ENCODE peak calls at places on chromosomes 11 and 22, in six cellular contexts. I is IMR-90, B is H9, X is mesenchymal stem cell, L is H1, H is neuronal stem cell. U is an unnamed sample.

GRCh38 chr22:45335854-45336492 is 26.2 kb downstream of the FAM118A start:
- DNase-seq in I (no peak), B (no peak), X (no peak), L (no peak), H (no peak), U (no peak)

GRCh38 chr11:69642549-69642912 is 1.6 kb downstream of the CCND1 start:
- DNase-seq in I (no peak), B (peak; percentile 26), X (no peak), L (no peak), H (no peak), U (no peak)

GRCh38 chr22:50627914-50628542 is at the start of gene ARSA:
- DNase-seq in I (peak; percentile 81), B (peak; percentile 86), X (peak; percentile 86), L (peak; percentile 77), H (peak; percentile 82), U (peak; percentile 77)

GRCh38 chr11:22359295-22359694 is 21.1 kb downstream of the SLC17A6 start:
- DNase-seq in I (no peak), B (no peak), X (no peak), L (no peak), H (no peak), U (no peak)

GRCh38 chr22:39349506-39349966 is 255 bp upstream of the SYNGR1 start:
- DNase-seq in I (no peak), B (no peak), X (peak; percentile 27), L (peak; percentile 70), H (peak; percentile 62), U (no peak)

GRCh38 chr11:69327741-69328191 is 33.8 kb downstream of the MYEOV start:
- DNase-seq in I (no peak), B (peak; percentile 12), X (no peak), L (no peak), H (no peak), U (no peak)

GRCh38 chr11:18611196-18611595 is 11.6 kb downstream of the MISFA start:
- DNase-seq in I (peak; percentile 18), B (no peak), X (no peak), L (no peak), H (no peak), U (peak; percentile 47)

GRCh38 chr22:46198274-46198673 is 47.9 kb downstream of the PPARA start:
- DNase-seq in I (no peak), B (no peak), X (no peak), L (no peak), H (no peak), U (no peak)

GRCh38 chr11:76259299-76259908 is 53.1 kb upstream of the WNT11 start:
- DNase-seq in I (no peak), B (no peak), X (no peak), L (no peak), H (no peak), U (no peak)

GRCh38 chr22:24975813-24976341 is 23.4 kb downstream of the KIAA1671 start:
- DNase-seq in I (no peak), B (no peak), X (peak; percentile 56), L (no peak), H (no peak), U (no peak)

GRCh38 chr11:119320593-119321524 is 3.9 kb upstream of the MCAM start:
- DNase-seq in I (peak; percentile 65), B (peak; percentile 70), X (peak; percentile 82), L (peak; percentile 78), H (no peak), U (no peak)

GRCh38 chr22:17112491-17113042 is 8.6 kb downstream of the TMEM121B start:
- DNase-seq in I (no peak), B (no peak), X (no peak), L (no peak), H (no peak), U (no peak)

GRCh38 chr11:33633251-33634003 is 67.2 kb downstream of the C11orf91 start:
- DNase-seq in I (peak; percentile 72), B (peak; percentile 44), X (peak; percentile 75), L (no peak), H (no peak), U (peak; percentile 98)

GRCh38 chr11:7448126-7448525 is 37.2 kb upstream of the OLFML1 start:
- DNase-seq in I (no peak), B (peak; percentile 62), X (no peak), L (peak; percentile 52), H (no peak), U (no peak)

GRCh38 chr11:18248561-18248960 is at the start of gene SAA2:
- DNase-seq in I (no peak), B (no peak), X (no peak), L (no peak), H (no peak), U (peak; percentile 19)

GRCh38 chr11:57641011-57641410 is 8.7 kb downstream of the YPEL4 start:
- DNase-seq in I (no peak), B (peak; percentile 45), X (peak; percentile 67), L (no peak), H (no peak), U (peak; percentile 65)

GRCh38 chr22:28798810-28799124 is 1.6 kb downstream of the XBP1 start:
- DNase-seq in I (no peak), B (no peak), X (no peak), L (no peak), H (no peak), U (peak; percentile 7)

GRCh38 chr11:86508604-86509471 is 134.2 kb downstream of the CCDC81 start:
- DNase-seq in I (peak; percentile 30), B (no peak), X (no peak), L (no peak), H (no peak), U (no peak)

GRCh38 chr11:64234840-64235379 is 526 bp downstream of the VEGFB start:
- DNase-seq in I (no peak), B (no peak), X (peak; percentile 20), L (peak; percentile 70), H (no peak), U (no peak)

GRCh38 chr11:6404341-6405038 is 14.2 kb downstream of the SMPD1 start:
- DNase-seq in I (peak; percentile 70), B (no peak), X (peak; percentile 31), L (no peak), H (no peak), U (peak; percentile 19)

GRCh38 chr22:31932863-31933262 is 11.5 kb upstream of the YWHAH start:
- DNase-seq in I (no peak), B (no peak), X (no peak), L (no peak), H (no peak), U (no peak)

GRCh38 chr11:122115520-122116343 is at the start of gene BLID:
- DNase-seq in I (peak; percentile 46), B (peak; percentile 73), X (peak; percentile 54), L (peak; percentile 74), H (no peak), U (peak; percentile 73)

GRCh38 chr22:22938672-22939536 is 51.3 kb downstream of the IGLL5 start:
- DNase-seq in I (no peak), B (no peak), X (no peak), L (no peak), H (no peak), U (no peak)

GRCh38 chr22:26568207-26568706 is 21.7 kb downstream of the TPST2 start:
- DNase-seq in I (peak; percentile 12), B (peak; percentile 85), X (peak; percentile 69), L (no peak), H (peak; percentile 49), U (peak; percentile 94)

GRCh38 chr11:129840236-129840635 is 24.6 kb downstream of the TMEM45B start:
- DNase-seq in I (no peak), B (no peak), X (no peak), L (no peak), H (no peak), U (no peak)

GRCh38 chr11:118215262-118215661 is 9.5 kb downstream of the JAML start:
- DNase-seq in I (no peak), B (no peak), X (no peak), L (no peak), H (no peak), U (no peak)

GRCh38 chr11:12997168-12997567 is 11.9 kb upstream of the RASSF10 start:
- DNase-seq in I (no peak), B (no peak), X (no peak), L (no peak), H (no peak), U (no peak)
- H3K18ac ChIP-seq in I (no peak overlapping the region), B (no peak overlapping the region), X (no peak overlapping the region), L (no peak overlapping the region), H (no peak overlapping the region), U (no peak overlapping the region)

GRCh38 chr11:45262900-45263299 is 23.2 kb downstream of the SYT13 start:
- DNase-seq in I (no peak), B (no peak), X (no peak), L (no peak), H (no peak), U (no peak)
- H2AFZ ChIP-seq in I (no peak overlapping the region), B (no peak overlapping the region), X (no peak overlapping the region), L (no peak overlapping the region), H (no peak overlapping the region), U (no peak overlapping the region)

GRCh38 chr11:134275534-134276395 is at the start of gene GLB1L3:
- DNase-seq in I (no peak), B (peak; percentile 53), X (peak; percentile 31), L (peak; percentile 85), H (no peak), U (peak; percentile 40)
- H3K18ac ChIP-seq in I (no peak within 1 kb of the TSS), B (no peak within 1 kb of the TSS), X (no peak within 1 kb of the TSS), L (peak within 1 kb of the TSS; percentile 88), H (peak within 1 kb of the TSS; percentile 75), U (no peak within 1 kb of the TSS)

DNA sequence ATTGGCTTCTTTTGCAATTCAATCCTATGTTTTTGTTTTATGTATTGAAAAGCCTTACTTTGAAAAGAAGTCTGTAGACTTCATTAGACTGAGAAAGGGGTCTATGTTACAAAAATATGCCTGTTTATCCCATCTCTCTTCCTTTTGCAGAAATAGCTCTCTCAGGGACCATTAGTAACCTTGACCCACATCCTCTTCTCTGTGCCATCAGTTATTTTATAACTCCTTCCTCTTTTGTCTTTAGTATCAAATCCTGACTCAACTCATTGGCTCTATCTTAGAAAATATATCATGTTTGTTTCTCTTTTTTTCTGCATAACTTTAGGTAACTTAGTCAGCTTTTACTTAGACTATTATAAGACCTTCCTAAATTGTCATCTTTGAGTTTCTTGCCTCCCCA is 20.3 kb downstream of the ZC3H12C start:
- DNase-seq in I (no peak), B (no peak), X (no peak), L (no peak), H (no peak), U (no peak)
- H2AFZ ChIP-seq in I (no peak overlapping the region), B (no peak overlapping the region), X (no peak overlapping the region), L (no peak overlapping the region), H (no peak overlapping the region), U (no peak overlapping the region)

DNA sequence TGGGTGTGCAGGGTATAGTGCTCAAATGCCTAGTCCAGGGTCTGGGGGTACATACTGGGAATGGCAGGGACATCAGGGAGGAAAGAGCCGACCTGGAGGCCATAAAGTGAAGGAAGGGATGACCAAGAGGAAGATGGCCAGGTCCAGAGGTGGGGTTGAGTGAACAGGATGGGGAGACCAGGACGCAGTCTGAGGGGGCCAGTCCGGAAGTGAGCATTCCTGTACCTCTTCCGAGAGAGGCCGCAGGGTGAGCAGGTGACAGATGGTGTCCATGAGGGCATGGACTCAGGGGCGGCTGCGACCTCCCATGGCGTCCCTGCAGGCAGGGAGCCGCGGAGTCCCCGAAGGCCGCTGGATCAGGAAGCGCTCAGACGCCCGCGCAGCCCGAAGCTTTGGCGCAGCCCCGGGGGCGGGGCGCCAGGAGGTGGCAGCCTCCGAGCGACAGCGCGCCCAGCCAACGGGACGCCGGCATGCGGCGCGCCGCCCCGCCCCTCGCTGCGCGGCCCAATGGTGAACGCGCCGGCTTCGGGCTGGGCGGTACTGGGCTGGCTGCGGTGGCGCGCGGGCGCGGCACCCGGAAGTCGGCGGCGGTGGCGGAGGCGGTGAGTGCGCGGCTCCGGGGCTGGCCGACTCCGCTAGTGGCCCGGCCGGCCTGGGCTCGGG is at the start of gene TANGO2:
- DNase-seq in I (peak; percentile 86), B (peak; percentile 90), X (peak; percentile 85), L (peak; percentile 97), H (peak; percentile 92), U (peak; percentile 97)
- H3K18ac ChIP-seq in I (peak within 1 kb of the TSS; percentile 44), B (no peak within 1 kb of the TSS), X (peak within 1 kb of the TSS; percentile 94), L (peak within 1 kb of the TSS; percentile 78), H (peak within 1 kb of the TSS; percentile 95), U (peak within 1 kb of the TSS; percentile 81)

GRCh38 chr11:112459001-112459400 is 198.3 kb upstream of the PLET1 start:
- DNase-seq in I (no peak), B (no peak), X (no peak), L (no peak), H (no peak), U (no peak)
- H2AFZ ChIP-seq in I (no peak overlapping the region), B (no peak overlapping the region), X (no peak overlapping the region), L (no peak overlapping the region), H (no peak overlapping the region), U (no peak overlapping the region)

U was measured in trophoblast cell.